ENCODE peak calls at places on chromosomes 7 and 10, in nine cellular contexts. V is choroid plexus epithelial cell; Y is PC-3; O is CD8-positive, alpha-beta T cell; F is body of pancreas; E is epithelial cell of esophagus; X is astrocyte of the spinal cord; I is HCT116; B is fibroblast of mammary gland. M is an unnamed sample.
A peak's percentile ranks its signal among the peaks of the same experiment; 100 is the strongest.

GRCh38 chr7:9106747-9107146 is 673.3 kb downstream of the NXPH1 start:
- DNase-seq in Y (no peak), E (no peak), X (no peak), V (no peak), F (no peak), B (no peak), I (no peak), O (no peak), M (no peak)

GRCh38 chr7:158791133-158791532 is 38.2 kb downstream of the ESYT2 start:
- DNase-seq in V (no peak), F (no peak), Y (no peak), O (no peak), E (peak; percentile 32), B (no peak), X (no peak), I (no peak), M (no peak)

GRCh38 chr10:43970747-43971146 is 322.1 kb upstream of the ZNF32 start:
- DNase-seq in O (no peak), F (no peak), X (no peak), V (no peak), Y (no peak), E (no peak), B (no peak), I (no peak), M (no peak)

GRCh38 chr10:5466451-5466996 is 32.8 kb downstream of the CALML5 start:
- DNase-seq in Y (peak; percentile 73), V (peak; percentile 88), I (no peak), E (peak; percentile 97), O (no peak), B (peak; percentile 35), X (peak; percentile 82), F (peak; percentile 93), M (peak; percentile 70)

GRCh38 chr7:100540073-100540723 is 1.2 kb downstream of the AGFG2 start:
- DNase-seq in I (no peak), X (no peak), O (no peak), E (no peak), Y (peak; percentile 10), V (no peak), B (no peak), F (peak; percentile 94), M (no peak)

GRCh38 chr10:24209421-24209770 is 458 bp downstream of the KIAA1217 start:
- DNase-seq in B (peak; percentile 81), X (no peak), O (no peak), V (peak; percentile 47), I (no peak), E (peak; percentile 90), Y (peak; percentile 72), F (no peak), M (peak; percentile 10)

GRCh38 chr10:3165196-3165595 is 7.4 kb downstream of the PITRM1 start:
- DNase-seq in F (no peak), B (no peak), X (no peak), O (no peak), E (no peak), Y (no peak), I (no peak), V (no peak), M (no peak)

GRCh38 chr10:116961305-116962251 is 43.4 kb downstream of the SHTN1 start:
- DNase-seq in X (no peak), I (no peak), Y (no peak), E (no peak), O (no peak), B (no peak), V (no peak), F (no peak), M (no peak)

GRCh38 chr10:112446055-112446854 is 459 bp downstream of the ZDHHC6 start:
- DNase-seq in V (peak; percentile 27), E (peak; percentile 43), I (no peak), X (no peak), B (peak; percentile 47), Y (no peak), O (no peak), F (no peak), M (no peak)

GRCh38 chr7:659996-660395 is 66.5 kb upstream of the DNAAF5 start:
- DNase-seq in O (no peak), E (no peak), I (no peak), X (no peak), Y (no peak), V (no peak), B (no peak), F (no peak), M (no peak)

GRCh38 chr10:17235136-17235535 is 7.1 kb downstream of the VIM start:
- DNase-seq in B (peak; percentile 47), X (no peak), O (no peak), V (no peak), Y (no peak), F (no peak), I (no peak), E (no peak), M (no peak)

GRCh38 chr10:43255644-43256431 is 11.0 kb downstream of the RASGEF1A start:
- DNase-seq in E (peak; percentile 24), X (no peak), Y (peak; percentile 48), O (no peak), I (peak; percentile 21), V (peak; percentile 41), F (peak; percentile 9), B (peak; percentile 8), M (no peak)

GRCh38 chr10:60171436-60172013 is 218.2 kb downstream of the ANK3 start:
- DNase-seq in B (no peak), V (no peak), F (no peak), X (no peak), I (no peak), O (no peak), Y (peak; percentile 99), E (peak; percentile 58), M (peak; percentile 11)

GRCh38 chr10:12484945-12485805 is 135.8 kb downstream of the CAMK1D start:
- DNase-seq in B (no peak), I (no peak), F (peak; percentile 64), X (no peak), Y (no peak), E (no peak), V (no peak), O (no peak), M (peak; percentile 4)

DNA sequence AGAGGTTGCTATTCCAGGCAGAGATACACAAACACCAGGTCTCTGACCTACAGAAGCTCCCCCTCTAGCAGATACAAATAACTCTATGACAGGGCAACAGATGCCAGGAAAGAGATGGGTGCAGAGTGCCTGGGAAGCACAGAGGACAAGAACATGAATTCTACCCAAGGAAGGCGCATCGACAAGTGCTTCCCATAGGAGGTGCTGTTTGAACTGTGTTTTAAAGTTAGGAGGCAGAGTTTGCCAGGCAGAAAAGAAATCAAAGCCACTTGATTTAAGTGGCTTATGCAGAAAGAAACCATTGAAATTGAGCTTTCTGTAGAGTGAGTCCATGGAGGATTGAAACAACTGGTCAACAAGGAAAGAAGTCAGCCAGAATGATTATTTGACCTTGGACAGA is 35.3 kb upstream of the EGR2 start:
- DNase-seq in F (no peak), X (no peak), I (peak; percentile 12), V (peak; percentile 42), B (peak; percentile 42), O (no peak), E (peak; percentile 27), Y (peak; percentile 86), M (peak; percentile 26)
- TF ChIP-seq CTCF in F (no peak), X (peak; percentile 28), I (no peak), V (peak; percentile 53), B (peak; percentile 45), O (peak; percentile 40), E (peak; percentile 29), Y (peak; percentile 98), M (peak; percentile 44)

DNA sequence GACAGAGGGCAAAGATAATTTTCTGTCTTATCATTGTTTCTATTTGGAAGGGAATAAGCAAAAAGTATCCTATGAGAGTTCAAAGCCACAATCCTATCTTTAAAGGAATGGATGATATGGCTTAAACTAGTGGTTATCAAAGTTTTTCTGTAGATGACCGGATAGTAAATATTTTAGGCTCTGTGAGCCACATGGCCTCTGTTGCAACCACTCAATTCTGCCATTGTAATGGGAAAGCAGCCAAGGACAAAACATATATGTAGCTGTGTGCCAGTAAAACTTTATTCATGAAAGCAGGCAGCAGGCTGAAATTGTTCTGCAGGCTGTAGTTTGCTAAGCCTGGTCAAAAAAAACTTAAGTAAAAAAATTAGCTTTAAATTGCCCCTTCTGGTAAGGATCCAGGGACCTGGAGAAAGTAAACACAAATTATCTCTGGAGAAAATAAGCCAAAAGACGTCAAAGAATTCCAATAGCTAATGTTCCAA is 73.3 kb downstream of the THSD7A start:
- DNase-seq in E (no peak), O (no peak), X (peak; percentile 20), Y (no peak), F (no peak), B (no peak), V (peak; percentile 42), I (no peak), M (peak; percentile 51)
- H3K4me3 ChIP-seq in E (no peak overlapping the region), O (no peak overlapping the region), X (no peak overlapping the region), Y (no peak overlapping the region), F (no peak overlapping the region), B (no peak overlapping the region), V (no peak overlapping the region), I (no peak overlapping the region), M (no peak overlapping the region)

DNA sequence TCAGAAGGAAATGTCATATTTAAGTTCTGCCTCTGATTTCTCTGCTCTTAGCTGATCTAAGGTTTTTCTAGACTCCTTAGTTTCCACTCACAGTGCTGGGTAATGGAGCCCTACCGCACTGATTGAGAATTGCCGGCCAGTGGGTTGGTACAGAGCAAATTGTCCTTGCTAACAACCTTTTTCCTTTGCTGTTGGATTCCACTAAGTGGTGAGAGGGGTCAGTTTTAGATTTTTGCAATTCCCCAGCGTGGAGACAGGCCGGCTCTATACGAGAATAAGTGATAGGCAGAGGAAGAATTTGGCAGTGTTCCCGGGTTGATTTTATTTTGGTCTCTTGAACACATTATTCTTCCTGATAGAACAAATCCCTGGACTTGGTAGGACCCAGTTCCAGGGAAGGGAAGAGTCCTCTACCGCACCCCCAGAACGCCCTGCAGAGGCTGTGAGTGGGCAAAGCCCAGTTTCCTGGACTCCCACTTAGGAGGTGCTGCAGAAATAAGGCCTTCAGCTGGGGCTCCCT is 2.9 kb upstream of the NRP1 start:
- DNase-seq in F (peak; percentile 40), B (peak; percentile 84), Y (peak; percentile 90), X (peak; percentile 81), I (no peak), E (no peak), O (no peak), V (peak; percentile 91), M (peak; percentile 68)
- TF ChIP-seq CTCF in F (no peak), B (no peak), Y (no peak), X (peak; percentile 24), I (no peak), E (peak; percentile 11), O (no peak), V (peak; percentile 39), M (peak; percentile 26)

DNA sequence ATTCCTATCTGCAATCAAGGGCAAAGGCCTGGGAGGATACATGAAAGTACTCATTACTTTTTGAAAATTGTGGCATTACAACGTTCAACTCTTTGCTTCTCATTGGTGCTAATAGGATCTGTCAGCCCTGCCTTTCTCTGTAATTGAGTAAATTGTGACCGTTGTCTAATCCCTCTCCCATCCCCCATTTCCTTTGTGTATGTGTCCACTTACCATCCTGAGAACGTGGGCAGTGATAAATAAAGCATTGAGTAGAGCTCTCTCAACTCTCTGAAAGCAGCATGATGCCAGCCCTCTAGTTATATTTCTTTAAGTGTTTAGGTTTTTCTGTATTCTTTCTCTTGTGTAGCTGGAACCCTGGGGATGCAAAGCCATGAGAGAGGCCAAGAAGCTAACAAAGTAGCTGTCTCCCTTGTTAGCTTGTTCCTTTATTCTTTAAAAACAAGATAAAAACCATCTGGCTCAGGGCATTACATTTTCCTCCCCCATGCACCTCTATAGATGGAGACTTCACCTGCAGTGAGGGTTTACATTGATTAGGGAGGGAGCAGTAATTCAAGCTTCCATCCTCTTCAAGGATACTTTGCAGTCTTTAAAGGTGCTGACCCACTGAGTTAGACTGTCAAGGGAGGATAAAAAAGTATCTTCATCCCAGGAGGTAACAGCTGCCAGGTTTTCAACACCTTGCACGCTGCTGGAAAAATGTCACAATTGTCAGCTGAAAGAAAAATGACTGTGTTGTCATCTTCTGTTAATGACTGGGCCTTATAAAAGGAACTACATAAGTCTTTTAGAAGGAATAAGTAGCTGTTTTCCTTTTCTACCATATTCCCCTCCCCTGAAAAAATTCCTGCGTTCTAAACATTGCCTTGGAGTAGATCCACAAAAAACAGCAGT is 112.3 kb downstream of the BTRC start:
- DNase-seq in Y (no peak), X (no peak), E (no peak), V (no peak), O (no peak), F (no peak), I (no peak), B (no peak), M (no peak)
- H3K4me3 ChIP-seq in Y (no peak overlapping the region), X (no peak overlapping the region), E (no peak overlapping the region), V (no peak overlapping the region), O (no peak overlapping the region), F (no peak overlapping the region), I (no peak overlapping the region), B (no peak overlapping the region), M (no peak overlapping the region)

M was measured in fibroblast of villous mesenchyme.